ENCODE peak calls at places on chromosomes 3 and 15, in eight cellular contexts. Q is stimulated activated CD4-positive, alpha-beta T cell treated with anti-CD3 and anti-CD28 coated beads, Interleukin-2, amount 100 ng/mL, for 24 hours; M is ELR; T is foreskin keratinocyte; C is astrocyte of the hippocampus; D is retina; F is NCI-H345; N is globus pallidus. S is an unnamed sample.

GRCh38 chr15:39509941-39510845 is 70.7 kb upstream of the THBS1 start:
- DNase-seq in M (peak), F (no peak), D (no peak), C (no peak), T (no peak), N (no peak), Q (no peak), S (no peak)

GRCh38 chr3:147919496-147919895 is 510.3 kb downstream of the ZIC1 start:
- DNase-seq in F (no peak), N (no peak), T (no peak), C (no peak), Q (no peak), D (no peak), M (no peak), S (no peak)

GRCh38 chr15:79047676-79048439 is 42.7 kb downstream of the RASGRF1 start:
- DNase-seq in C (no peak), M (no peak), F (no peak), Q (no peak), N (no peak), D (no peak), T (no peak), S (no peak)

GRCh38 chr3:180383332-180384020 is 218.5 kb upstream of the TTC14 start:
- DNase-seq in C (no peak), Q (no peak), F (no peak), M (peak), N (no peak), D (no peak), T (peak), S (no peak)

GRCh38 chr3:158771018-158771350 is 30.9 kb upstream of the MFSD1 start:
- DNase-seq in C (no peak), D (no peak), N (no peak), F (no peak), Q (no peak), T (no peak), M (no peak), S (no peak)

GRCh38 chr3:50655009-50655830 is 19.5 kb upstream of the DOCK3 start:
- DNase-seq in N (no peak), D (no peak), M (peak), Q (no peak), T (no peak), C (no peak), F (no peak), S (no peak)

GRCh38 chr3:124034016-124034808 is 42.3 kb upstream of the ROPN1 start:
- DNase-seq in F (peak), Q (peak), D (peak), T (no peak), M (peak), N (no peak), C (peak), S (no peak)

GRCh38 chr15:89042387-89042786 is 45.9 kb upstream of the ABHD2 start:
- DNase-seq in Q (no peak), N (no peak), T (no peak), D (no peak), M (no peak), C (no peak), F (no peak), S (no peak)

S was measured in epithelial cell of prostate.